ENCODE peak calls at places on chromosomes 7 and 10, in six cellular contexts. One of them, this sample, is unnamed.

GRCh38 chr7:114419441-114420107 is 5.0 kb downstream of the FOXP2 start:
- DNase-seq in myocyte: no peak
- DNase-seq in CD4-positive, alpha-beta T cell: no peak
- DNase-seq in COLO829: no peak
- DNase-seq in Right ventricle myocardium superior: no peak
- DNase-seq in mesendoderm: no peak
- DNase-seq in this sample: no peak

GRCh38 chr7:2813350-2814185 is 30.5 kb downstream of the GNA12 start:
- DNase-seq in mesendoderm: no peak
- DNase-seq in myocyte: no peak
- DNase-seq in COLO829: no peak
- DNase-seq in Right ventricle myocardium superior: peak; percentile 39
- DNase-seq in CD4-positive, alpha-beta T cell: no peak
- DNase-seq in this sample: no peak

GRCh38 chr7:8480466-8480865 is 47.1 kb downstream of the NXPH1 start:
- DNase-seq in mesendoderm: no peak
- DNase-seq in myocyte: peak; percentile 96
- DNase-seq in Right ventricle myocardium superior: no peak
- DNase-seq in COLO829: no peak
- DNase-seq in CD4-positive, alpha-beta T cell: no peak
- DNase-seq in this sample: no peak

GRCh38 chr10:65941098-65941655 is 984.7 kb upstream of the LRRTM3 start:
- DNase-seq in CD4-positive, alpha-beta T cell: no peak
- DNase-seq in COLO829: no peak
- DNase-seq in mesendoderm: no peak
- DNase-seq in Right ventricle myocardium superior: no peak
- DNase-seq in myocyte: no peak
- DNase-seq in this sample: no peak

GRCh38 chr10:20627085-20627484 is 270.0 kb downstream of the NEBL start:
- DNase-seq in CD4-positive, alpha-beta T cell: no peak
- DNase-seq in myocyte: no peak
- DNase-seq in COLO829: no peak
- DNase-seq in mesendoderm: no peak
- DNase-seq in Right ventricle myocardium superior: no peak
- DNase-seq in this sample: no peak

GRCh38 chr10:10796061-10796773 is 221.5 kb upstream of the CELF2 start:
- DNase-seq in CD4-positive, alpha-beta T cell: no peak
- DNase-seq in mesendoderm: peak; percentile 46
- DNase-seq in myocyte: peak; percentile 32
- DNase-seq in Right ventricle myocardium superior: no peak
- DNase-seq in COLO829: no peak
- DNase-seq in this sample: peak; percentile 60

GRCh38 chr7:17559388-17559787 is 260.9 kb downstream of the AHR start:
- DNase-seq in CD4-positive, alpha-beta T cell: no peak
- DNase-seq in mesendoderm: no peak
- DNase-seq in COLO829: no peak
- DNase-seq in Right ventricle myocardium superior: no peak
- DNase-seq in myocyte: peak; percentile 28
- DNase-seq in this sample: no peak

GRCh38 chr7:100859856-100860255 is 7.3 kb upstream of the TRIP6 start:
- DNase-seq in mesendoderm: peak; percentile 21
- DNase-seq in COLO829: no peak
- DNase-seq in myocyte: no peak
- DNase-seq in CD4-positive, alpha-beta T cell: no peak
- DNase-seq in Right ventricle myocardium superior: no peak
- DNase-seq in this sample: no peak

GRCh38 chr7:151743481-151743983 is 133.4 kb downstream of the PRKAG2 start:
- DNase-seq in mesendoderm: no peak
- DNase-seq in myocyte: peak; percentile 40
- DNase-seq in COLO829: no peak
- DNase-seq in CD4-positive, alpha-beta T cell: no peak
- DNase-seq in Right ventricle myocardium superior: peak; percentile 71
- DNase-seq in this sample: no peak

GRCh38 chr7:29976673-29977072 is 12.9 kb downstream of the SCRN1 start:
- DNase-seq in myocyte: no peak
- DNase-seq in Right ventricle myocardium superior: peak; percentile 52
- DNase-seq in CD4-positive, alpha-beta T cell: no peak
- DNase-seq in mesendoderm: peak; percentile 44
- DNase-seq in COLO829: peak; percentile 38
- DNase-seq in this sample: no peak

GRCh38 chr10:3231951-3232730 is 59.6 kb upstream of the PITRM1 start:
- DNase-seq in CD4-positive, alpha-beta T cell: no peak
- DNase-seq in Right ventricle myocardium superior: no peak
- DNase-seq in COLO829: no peak
- DNase-seq in myocyte: peak; percentile 57
- DNase-seq in mesendoderm: peak; percentile 27
- DNase-seq in this sample: no peak

GRCh38 chr7:148204639-148205292 is 385.8 kb upstream of the C7orf33 start:
- DNase-seq in CD4-positive, alpha-beta T cell: no peak
- DNase-seq in COLO829: no peak
- DNase-seq in Right ventricle myocardium superior: no peak
- DNase-seq in myocyte: no peak
- DNase-seq in mesendoderm: no peak
- DNase-seq in this sample: no peak

GRCh38 chr10:127215882-127216281 is 19.5 kb upstream of the INSYN2A start:
- DNase-seq in myocyte: no peak
- DNase-seq in CD4-positive, alpha-beta T cell: no peak
- DNase-seq in COLO829: no peak
- DNase-seq in mesendoderm: peak; percentile 77
- DNase-seq in Right ventricle myocardium superior: no peak
- DNase-seq in this sample: no peak

GRCh38 chr10:6337382-6337781 is 134.7 kb downstream of the PFKFB3 start:
- DNase-seq in CD4-positive, alpha-beta T cell: no peak
- DNase-seq in mesendoderm: no peak
- DNase-seq in Right ventricle myocardium superior: no peak
- DNase-seq in COLO829: no peak
- DNase-seq in myocyte: no peak
- DNase-seq in this sample: peak; percentile 5

GRCh38 chr7:36420307-36420706 is 30.6 kb downstream of the ANLN start:
- DNase-seq in Right ventricle myocardium superior: no peak
- DNase-seq in CD4-positive, alpha-beta T cell: no peak
- DNase-seq in COLO829: no peak
- DNase-seq in mesendoderm: no peak
- DNase-seq in myocyte: no peak
- DNase-seq in this sample: no peak